ENCODE peak calls at places on chromosomes 4 and X, in nine cellular contexts. Y is mesenteric fat pad, D is right cardiac atrium, F is NCI-H524, G is right atrium auricular region, R is MG63, B is RKO, T is mesendoderm, U is breast epithelium. E is an unnamed sample.
A peak's percentile ranks its signal among the peaks of the same experiment; 100 is the strongest.

GRCh38 chr4:102641796-102642195 is 119.0 kb downstream of the MANBA start:
- DNase-seq in F (no peak), B (no peak), D (no peak), T (no peak), Y (no peak), R (no peak), G (no peak), U (no peak), E (peak; percentile 82)

GRCh38 chr4:98290511-98290910 is 29.3 kb downstream of the RAP1GDS1 start:
- DNase-seq in B (no peak), U (no peak), R (no peak), D (no peak), T (peak; percentile 41), F (no peak), G (no peak), Y (no peak), E (no peak)

GRCh38 chr4:69920874-69921273 is 10.0 kb upstream of the CSN1S1 start:
- DNase-seq in G (no peak), B (no peak), Y (no peak), U (no peak), D (no peak), F (no peak), T (no peak), R (no peak), E (no peak)

GRCh38 chr4:73453701-73454005 is 17.6 kb downstream of the AFP start:
- DNase-seq in T (no peak), Y (no peak), B (no peak), U (no peak), G (no peak), F (no peak), R (no peak), D (no peak), E (no peak)

GRCh38 chr4:93384897-93385296 is 443.7 kb upstream of the ATOH1 start:
- DNase-seq in U (no peak), G (no peak), B (no peak), T (no peak), R (no peak), F (no peak), D (no peak), Y (no peak), E (no peak)

GRCh38 chrX:9440116-9440844 is 24.6 kb upstream of the TBL1X start:
- DNase-seq in F (no peak), U (no peak), G (no peak), B (no peak), Y (no peak), R (no peak), D (no peak), T (no peak), E (no peak)

GRCh38 chr4:153522800-153523089 is 56.6 kb downstream of the TMEM131L start:
- DNase-seq in U (no peak), R (no peak), F (no peak), T (no peak), D (no peak), Y (no peak), G (no peak), B (no peak), E (no peak)

GRCh38 chr4:171650543-171650942 is 162.7 kb upstream of the GALNTL6 start:
- DNase-seq in G (no peak), D (no peak), T (peak; percentile 55), Y (no peak), U (no peak), F (peak; percentile 9), B (no peak), R (no peak), E (no peak)

GRCh38 chr4:150126201-150126879 is 48.1 kb downstream of the DCLK2 start:
- DNase-seq in R (no peak), D (no peak), T (no peak), G (no peak), U (no peak), B (no peak), Y (no peak), F (no peak), E (no peak)

GRCh38 chrX:3609800-3610199 is 103.6 kb downstream of the PRKX start:
- DNase-seq in B (peak; percentile 25), U (no peak), Y (no peak), T (no peak), G (no peak), R (no peak), D (no peak), F (no peak), E (no peak)

GRCh38 chr4:142120921-142121320 is 484.5 kb downstream of the IL15 start:
- DNase-seq in Y (no peak), U (no peak), T (no peak), R (no peak), G (no peak), B (no peak), D (no peak), F (no peak), E (no peak)

GRCh38 chrX:54540289-54540688 is 10.3 kb downstream of the GNL3L start:
- DNase-seq in R (peak; percentile 1), D (no peak), B (peak; percentile 42), U (no peak), G (no peak), T (peak; percentile 87), Y (no peak), F (no peak), E (no peak)

GRCh38 chr4:41541697-41542096 is 3.7 kb downstream of the LIMCH1 start:
- DNase-seq in D (peak; percentile 14), G (peak; percentile 69), R (no peak), T (no peak), U (no peak), F (peak; percentile 26), Y (no peak), B (no peak), E (peak; percentile 51)

GRCh38 chr4:100682477-100683218 is 164.8 kb upstream of the EMCN start:
- DNase-seq in G (no peak), R (no peak), U (no peak), D (no peak), Y (no peak), F (no peak), T (no peak), B (no peak), E (no peak)

GRCh38 chr4:31482691-31483090 is 762.5 kb downstream of the PCDH7 start:
- DNase-seq in U (no peak), Y (no peak), G (no peak), T (no peak), R (no peak), B (no peak), D (no peak), F (peak; percentile 77), E (no peak)

GRCh38 chr4:30396772-30397475 is 323.2 kb upstream of the PCDH7 start:
- DNase-seq in G (no peak), R (no peak), B (no peak), D (no peak), F (no peak), Y (no peak), T (peak; percentile 8), U (no peak), E (no peak)

GRCh38 chrX:53266914-53267313 is 14.5 kb downstream of the IQSEC2 start:
- DNase-seq in T (no peak), Y (no peak), B (no peak), D (no peak), F (no peak), G (no peak), R (no peak), U (no peak), E (no peak)

GRCh38 chr4:111323916-111324315 is 701.0 kb upstream of the PITX2 start:
- DNase-seq in G (no peak), B (no peak), U (no peak), Y (no peak), D (no peak), F (no peak), R (no peak), T (peak; percentile 13), E (no peak)

GRCh38 chr4:188295899-188296298 is 156.7 kb downstream of the TRIML1 start:
- DNase-seq in G (no peak), D (no peak), R (peak; percentile 28), T (no peak), F (no peak), Y (no peak), U (no peak), B (peak; percentile 19), E (no peak)

GRCh38 chrX:43328358-43328946 is 327.6 kb upstream of the MAOA start:
- DNase-seq in Y (peak; percentile 28), T (peak; percentile 1), U (no peak), D (no peak), G (no peak), B (no peak), R (no peak), F (no peak), E (no peak)

GRCh38 chr4:99655315-99656081 is 2.1 kb downstream of the C4orf54 start:
- DNase-seq in R (peak; percentile 69), F (no peak), Y (no peak), G (no peak), B (no peak), T (no peak), D (peak; percentile 48), U (no peak), E (no peak)

GRCh38 chr4:137378393-137379290 is 153.7 kb downstream of the PCDH18 start:
- DNase-seq in B (no peak), U (no peak), D (no peak), G (no peak), F (no peak), T (no peak), R (no peak), Y (no peak), E (peak; percentile 30)